ENCODE peak calls at places on chromosomes 16 and 17, in eight cellular contexts. C is neuronal stem cell, T is SK-N-SH, F is OCI-LY7, K is HepG2, A is fibroblast of lung, S is endothelial cell of umbilical vein, Q is K562. J is an unnamed sample.

GRCh38 chr17:77454560-77455095 is 313.9 kb downstream of the SEC14L1 start:
- DNase-seq in K (peak; percentile 70), S (no peak), C (no peak), T (no peak), F (peak; percentile 65), A (no peak), Q (no peak), J (peak; percentile 62)

GRCh38 chr17:43536236-43537088 is 9.7 kb downstream of the ETV4 start:
- DNase-seq in Q (peak; percentile 32), F (peak; percentile 14), C (no peak), T (no peak), K (no peak), S (no peak), A (peak; percentile 70), J (peak; percentile 14)

GRCh38 chr17:74814453-74814852 is 38.3 kb upstream of the NAT9 start:
- DNase-seq in T (peak; percentile 72), A (no peak), C (no peak), S (peak; percentile 5), Q (no peak), K (no peak), F (peak; percentile 9), J (no peak)

GRCh38 chr16:2031081-2031577 is 4.4 kb downstream of the NHERF2 start:
- DNase-seq in T (no peak), K (no peak), A (no peak), C (no peak), F (no peak), Q (no peak), S (peak; percentile 69), J (no peak)

GRCh38 chr17:68296217-68297140 is 5.2 kb downstream of the ARSG start:
- DNase-seq in Q (no peak), S (no peak), A (no peak), C (no peak), K (no peak), F (no peak), T (no peak), J (no peak)

GRCh38 chr17:5874486-5874885 is 195.7 kb upstream of the WSCD1 start:
- DNase-seq in C (no peak), T (no peak), S (no peak), F (no peak), Q (no peak), A (no peak), K (no peak), J (no peak)

GRCh38 chr17:41540921-41541625 is 13.0 kb upstream of the KRT19 start:
- DNase-seq in F (no peak), T (no peak), K (no peak), C (no peak), Q (peak; percentile 67), S (peak; percentile 37), A (no peak), J (peak; percentile 88)

GRCh38 chr17:80033840-80034239 is 1.8 kb downstream of the TBC1D16 start:
- DNase-seq in Q (no peak), T (no peak), K (no peak), C (no peak), S (no peak), F (no peak), A (no peak), J (no peak)

GRCh38 chr16:77191259-77191969 is 424 bp downstream of the MON1B start:
- DNase-seq in A (peak; percentile 20), S (no peak), Q (peak; percentile 35), F (peak; percentile 49), T (peak; percentile 48), C (no peak), K (no peak), J (no peak)

GRCh38 chr17:49487202-49487601 is 7.9 kb upstream of the NGFR start:
- DNase-seq in T (no peak), S (no peak), A (no peak), C (no peak), F (no peak), Q (no peak), K (no peak), J (no peak)

GRCh38 chr17:49489348-49489747 is 5.7 kb upstream of the NGFR start:
- DNase-seq in T (no peak), F (no peak), C (no peak), K (no peak), A (no peak), Q (no peak), S (no peak), J (no peak)

GRCh38 chr17:49490271-49490670 is 4.8 kb upstream of the NGFR start:
- DNase-seq in Q (no peak), T (no peak), A (no peak), C (no peak), K (no peak), F (no peak), S (no peak), J (no peak)

GRCh38 chr17:49486012-49486641 is 9.0 kb upstream of the NGFR start:
- DNase-seq in Q (no peak), S (no peak), A (no peak), F (no peak), C (peak; percentile 56), K (no peak), T (no peak), J (no peak)

DNA sequence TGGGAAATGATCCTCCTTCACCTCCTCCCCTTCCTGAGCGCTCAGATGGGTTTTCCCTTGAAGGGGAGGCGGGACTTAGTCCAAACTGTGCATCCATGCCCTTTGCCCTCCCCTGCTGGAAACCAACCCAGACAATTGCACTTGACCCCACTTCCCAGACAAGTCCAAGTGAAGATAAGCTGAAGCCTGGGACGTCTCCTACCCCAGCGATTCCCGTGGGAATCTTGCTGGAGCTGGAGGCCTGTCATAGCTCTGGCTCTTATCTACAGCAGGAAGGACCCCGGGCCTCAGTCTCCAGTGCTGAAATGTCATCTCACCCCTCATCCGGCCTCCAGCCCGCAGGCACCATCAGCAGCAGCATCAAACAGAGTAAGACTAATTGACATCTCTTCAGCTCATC is 6.5 kb upstream of the NGFR start:
- DNase-seq in S (no peak), Q (no peak), T (no peak), C (no peak), K (no peak), A (no peak), F (no peak), J (no peak)
- H3K4me2 ChIP-seq in S (no peak overlapping the region), Q (no peak overlapping the region), T (no peak overlapping the region), C (no peak overlapping the region), K (no peak overlapping the region), A (no peak overlapping the region), F (no peak overlapping the region), J (no peak overlapping the region)

DNA sequence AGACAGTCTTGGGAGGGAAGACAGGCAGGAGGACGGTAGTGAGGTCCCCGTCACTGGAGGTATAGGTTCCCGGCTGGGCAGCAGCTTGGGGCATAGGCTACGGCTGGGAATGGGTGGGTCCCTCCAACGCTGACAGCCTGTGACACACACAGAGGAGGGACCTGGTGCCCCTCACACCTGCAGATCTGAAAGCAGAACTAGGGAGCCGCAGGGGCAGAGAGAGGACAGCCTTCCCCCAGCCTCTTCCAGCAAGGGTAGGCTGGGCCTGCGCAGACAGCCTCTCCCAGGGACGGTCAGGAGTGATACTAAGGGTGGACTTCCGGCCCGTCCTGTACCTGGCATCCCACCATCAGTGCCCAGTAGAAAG is 2.0 kb downstream of the P2RX1 start:
- DNase-seq in K (no peak), A (no peak), S (no peak), Q (no peak), C (no peak), F (peak; percentile 91), T (no peak), J (no peak)
- H2AFZ ChIP-seq in K (no peak overlapping the region), A (no peak overlapping the region), S (peak overlapping the region; percentile 2), Q (peak overlapping the region; percentile 63), C (no peak overlapping the region), F (peak overlapping the region; percentile 58), T (no peak overlapping the region), J (no peak overlapping the region)

GRCh38 chr16:28876973-28877641 is 1.2 kb upstream of the ATP2A1 start:
- DNase-seq in F (no peak), A (no peak), K (no peak), S (no peak), Q (no peak), C (no peak), T (no peak), J (no peak)
- H3K27ac ChIP-seq in F (peak overlapping the region; percentile 13), A (no peak overlapping the region), K (no peak overlapping the region), S (no peak overlapping the region), Q (no peak overlapping the region), C (no peak overlapping the region), T (no peak overlapping the region), J (no peak overlapping the region)

GRCh38 chr17:44776628-44777393 is 18.0 kb downstream of the ADAM11 start:
- DNase-seq in C (no peak), S (no peak), K (no peak), A (no peak), F (no peak), T (peak; percentile 15), Q (no peak), J (no peak)
- H3K4me2 ChIP-seq in C (no peak overlapping the region), S (no peak overlapping the region), K (peak overlapping the region; percentile 97), A (no peak overlapping the region), F (peak overlapping the region; percentile 68), T (peak overlapping the region; percentile 100), Q (no peak overlapping the region), J (peak overlapping the region; percentile 91)

DNA sequence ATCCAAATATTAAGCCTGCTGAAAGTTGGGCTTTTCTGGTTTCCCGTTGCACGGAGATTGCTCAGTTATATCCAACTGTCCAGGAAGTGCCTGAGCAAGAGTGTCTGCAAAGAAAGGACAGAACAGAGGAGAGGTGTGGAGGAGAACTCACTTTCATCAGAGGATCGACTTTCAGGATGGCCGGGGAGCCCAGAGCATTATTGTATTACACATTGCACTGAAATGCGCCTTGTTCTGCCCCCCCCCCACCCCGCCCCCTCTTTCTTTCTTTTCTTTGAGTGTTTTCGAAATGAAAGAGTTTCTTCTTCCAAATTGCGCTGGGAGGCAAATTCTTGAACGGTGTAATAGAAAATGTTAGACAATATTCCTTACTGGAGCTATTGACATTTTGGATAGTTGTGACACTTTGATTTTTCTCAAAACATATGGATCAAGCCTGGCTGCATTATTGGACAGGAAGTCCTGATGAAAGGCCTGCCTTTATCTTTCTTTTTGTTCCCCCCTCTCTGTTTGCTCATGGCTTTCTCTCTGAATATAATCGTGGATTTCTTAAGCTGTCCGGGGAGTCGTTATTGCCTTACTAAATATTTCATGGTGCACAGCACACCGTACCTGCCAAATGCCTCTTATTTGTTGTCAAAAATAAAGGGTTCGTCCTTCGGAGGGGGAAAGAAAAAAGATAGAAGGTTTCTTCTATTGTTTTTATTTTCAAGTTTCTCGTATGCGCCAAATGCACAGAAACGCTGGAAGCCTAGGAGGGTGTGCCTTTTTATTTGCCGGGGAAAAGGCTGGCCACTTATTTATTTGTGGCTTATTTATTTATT is 110.8 kb downstream of the IRX3 start:
- DNase-seq in T (no peak), K (peak; percentile 97), A (no peak), F (no peak), S (no peak), Q (no peak), C (no peak), J (no peak)
- H2AFZ ChIP-seq in T (no peak overlapping the region), K (no peak overlapping the region), A (no peak overlapping the region), F (no peak overlapping the region), S (no peak overlapping the region), Q (no peak overlapping the region), C (peak overlapping the region; percentile 68), J (peak overlapping the region; percentile 23)

GRCh38 chr16:30414159-30414558 is 6.8 kb downstream of the ZNF771 start:
- DNase-seq in F (no peak), T (no peak), C (no peak), S (no peak), K (no peak), A (no peak), Q (no peak), J (no peak)
- H3K27ac ChIP-seq in F (no peak overlapping the region), T (no peak overlapping the region), C (no peak overlapping the region), S (no peak overlapping the region), K (peak overlapping the region; percentile 10), A (no peak overlapping the region), Q (peak overlapping the region; percentile 16), J (no peak overlapping the region)

DNA sequence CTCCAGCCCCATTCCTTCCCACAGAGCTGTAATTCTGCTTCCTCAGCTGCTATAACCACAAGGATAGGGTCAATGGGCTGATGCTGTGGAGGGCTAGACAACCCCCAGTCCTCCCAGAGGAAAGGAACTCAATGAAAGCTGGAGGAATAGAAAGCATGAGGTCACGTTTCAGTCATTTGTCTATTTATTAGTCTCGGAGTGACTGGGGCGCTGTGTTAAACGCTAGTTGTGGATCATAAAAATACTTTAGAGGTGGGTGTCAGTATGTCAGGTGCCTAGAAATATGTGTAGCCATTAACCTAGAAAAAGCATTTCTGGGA is 791 bp upstream of the CCL3L1 start:
- DNase-seq in Q (no peak), F (no peak), T (no peak), K (no peak), C (no peak), S (no peak), A (no peak), J (no peak)
- H3K4me2 ChIP-seq in Q (no peak overlapping the region), F (peak overlapping the region; percentile 74), T (no peak overlapping the region), K (no peak overlapping the region), C (no peak overlapping the region), S (no peak overlapping the region), A (no peak overlapping the region), J (no peak overlapping the region)